ENCODE peak calls at places on chromosomes 4 and X, in four cellular contexts. S, A, F and W are unnamed samples.

GRCh38 chr4:156294577-156294976 is 340.9 kb upstream of the CTSO start:
- DNase-seq in S (no peak), A (peak), F (no peak), W (peak)

GRCh38 chr4:98873059-98873458 is 55.9 kb downstream of the EIF4E start:
- DNase-seq in S (no peak), A (peak), F (no peak), W (no peak)

GRCh38 chrX:48919947-48920712 is 1.3 kb upstream of the PIM2 start:
- DNase-seq in S (peak), A (no peak), F (no peak), W (no peak)

GRCh38 chrX:14508025-14508690 is 21.2 kb upstream of the GLRA2 start:
- DNase-seq in S (no peak), A (no peak), F (no peak), W (no peak)

GRCh38 chr4:107243141-107243779 is 207.1 kb upstream of the DKK2 start:
- DNase-seq in S (no peak), A (peak), F (no peak), W (no peak)

GRCh38 chr4:75101906-75102888 is 169.3 kb downstream of the PARM1 start:
- DNase-seq in S (no peak), A (no peak), F (no peak), W (peak)

GRCh38 chr4:169611991-169612868 is at the start of gene NEK1:
- DNase-seq in S (peak), A (peak), F (peak), W (peak)

GRCh38 chr4:10334506-10335028 is 122.7 kb downstream of the ZNF518B start:
- DNase-seq in S (no peak), A (no peak), F (no peak), W (no peak)

GRCh38 chr4:166312166-166312565 is 439.1 kb downstream of the TLL1 start:
- DNase-seq in S (no peak), A (peak), F (no peak), W (no peak)

GRCh38 chr4:101280866-101281600 is 66.3 kb downstream of the PPP3CA start:
- DNase-seq in S (no peak), A (no peak), F (no peak), W (no peak)

GRCh38 chrX:96752776-96753175 is 68.1 kb downstream of the DIAPH2 start:
- DNase-seq in S (no peak), A (no peak), F (no peak), W (no peak)

GRCh38 chr4:150425161-150425560 is 156.8 kb upstream of the MAB21L2 start:
- DNase-seq in S (no peak), A (no peak), F (no peak), W (no peak)

GRCh38 chrX:13101439-13102139 is 57.2 kb upstream of the FAM9C start:
- DNase-seq in S (no peak), A (peak), F (peak), W (no peak)

GRCh38 chrX:73270753-73271152 is 56.1 kb upstream of the NAP1L2 start:
- DNase-seq in S (no peak), A (no peak), F (no peak), W (no peak)

GRCh38 chr4:169103966-169104412 is 93.9 kb upstream of the CBR4 start:
- DNase-seq in S (no peak), A (no peak), F (no peak), W (no peak)

GRCh38 chr4:39712819-39713607 is 15.1 kb downstream of the UBE2K start:
- DNase-seq in S (no peak), A (no peak), F (no peak), W (no peak)